ENCODE peak calls at places on chromosomes 6 and 20, in eight cellular contexts. One of them, this sample, is unnamed. For H3K36me3 and H3K4me1, the result is how much of the 10 kb centered on the place peaks cover.

GRCh38 chr6:127606131-127606562 is 29.2 kb downstream of the C6orf58 start:
- DNase-seq in K562: no peak
- DNase-seq in gastrocnemius medialis: no peak
- DNase-seq in thoracic aorta: no peak
- DNase-seq in A673: peak
- DNase-seq in adipocyte: peak
- DNase-seq in PC-9: no peak
- DNase-seq in mucosa of descending colon: no peak
- DNase-seq in this sample: no peak

GRCh38 chr6:1574083-1574761 is 35.5 kb upstream of the FOXC1 start:
- DNase-seq in mucosa of descending colon: no peak
- DNase-seq in thoracic aorta: no peak
- DNase-seq in K562: no peak
- DNase-seq in adipocyte: no peak
- DNase-seq in gastrocnemius medialis: no peak
- DNase-seq in A673: no peak
- DNase-seq in PC-9: no peak
- DNase-seq in this sample: no peak

GRCh38 chr20:4234128-4234527 is 218.8 kb upstream of the RNF24 start:
- DNase-seq in A673: no peak
- DNase-seq in adipocyte: no peak
- DNase-seq in gastrocnemius medialis: no peak
- DNase-seq in thoracic aorta: peak
- DNase-seq in mucosa of descending colon: no peak
- DNase-seq in PC-9: no peak
- DNase-seq in K562: no peak
- DNase-seq in this sample: peak

GRCh38 chr20:31859998-31860380 is 10.3 kb downstream of the DUSP15 start:
- DNase-seq in thoracic aorta: no peak
- DNase-seq in mucosa of descending colon: no peak
- DNase-seq in adipocyte: no peak
- DNase-seq in PC-9: no peak
- DNase-seq in K562: no peak
- DNase-seq in gastrocnemius medialis: no peak
- DNase-seq in A673: no peak
- DNase-seq in this sample: no peak

GRCh38 chr20:29689411-29690225 is 1567.8 kb upstream of the DEFB115 start:
- DNase-seq in thoracic aorta: no peak
- DNase-seq in K562: peak
- DNase-seq in gastrocnemius medialis: no peak
- DNase-seq in adipocyte: no peak
- DNase-seq in A673: peak
- DNase-seq in PC-9: peak
- DNase-seq in mucosa of descending colon: no peak
- DNase-seq in this sample: peak

GRCh38 chr6:12570461-12571030 is 146.0 kb upstream of the PHACTR1 start:
- DNase-seq in PC-9: no peak
- DNase-seq in mucosa of descending colon: no peak
- DNase-seq in thoracic aorta: no peak
- DNase-seq in A673: no peak
- DNase-seq in gastrocnemius medialis: no peak
- DNase-seq in adipocyte: peak
- DNase-seq in K562: no peak
- DNase-seq in this sample: no peak

GRCh38 chr20:19067986-19068385 is 144.5 kb upstream of the SLC24A3 start:
- DNase-seq in A673: no peak
- DNase-seq in gastrocnemius medialis: no peak
- DNase-seq in thoracic aorta: no peak
- DNase-seq in mucosa of descending colon: no peak
- DNase-seq in adipocyte: no peak
- DNase-seq in PC-9: no peak
- DNase-seq in K562: no peak
- DNase-seq in this sample: no peak

GRCh38 chr20:49384437-49385434 is 97.7 kb downstream of the KCNB1 start:
- DNase-seq in gastrocnemius medialis: no peak
- DNase-seq in PC-9: peak
- DNase-seq in mucosa of descending colon: peak
- DNase-seq in K562: peak
- DNase-seq in adipocyte: peak
- DNase-seq in thoracic aorta: peak
- DNase-seq in A673: peak
- DNase-seq in this sample: peak

GRCh38 chr20:10076126-10077080 is 41.6 kb downstream of the ANKEF1 start:
- DNase-seq in K562: no peak
- DNase-seq in mucosa of descending colon: peak
- DNase-seq in A673: no peak
- DNase-seq in adipocyte: no peak
- DNase-seq in thoracic aorta: no peak
- DNase-seq in PC-9: no peak
- DNase-seq in gastrocnemius medialis: no peak
- DNase-seq in this sample: no peak

GRCh38 chr6:17863971-17864754 is 123.3 kb downstream of the KIF13A start:
- DNase-seq in A673: no peak
- DNase-seq in gastrocnemius medialis: no peak
- DNase-seq in thoracic aorta: no peak
- DNase-seq in PC-9: peak
- DNase-seq in mucosa of descending colon: peak
- DNase-seq in K562: no peak
- DNase-seq in adipocyte: peak
- DNase-seq in this sample: no peak

GRCh38 chr20:45944965-45945677 is 10.6 kb downstream of the PCIF1 start:
- DNase-seq in adipocyte: no peak
- DNase-seq in thoracic aorta: no peak
- DNase-seq in A673: no peak
- DNase-seq in PC-9: no peak
- DNase-seq in K562: no peak
- DNase-seq in mucosa of descending colon: no peak
- DNase-seq in gastrocnemius medialis: no peak
- DNase-seq in this sample: no peak

GRCh38 chr6:8057263-8057662 is 6.9 kb downstream of the BLOC1S5 start:
- DNase-seq in adipocyte: peak
- DNase-seq in mucosa of descending colon: no peak
- DNase-seq in gastrocnemius medialis: no peak
- DNase-seq in thoracic aorta: no peak
- DNase-seq in K562: no peak
- DNase-seq in A673: no peak
- DNase-seq in PC-9: no peak
- DNase-seq in this sample: no peak

GRCh38 chr20:36493013-36493800 is 48.1 kb upstream of the MYL9 start:
- DNase-seq in PC-9: no peak
- DNase-seq in mucosa of descending colon: peak
- DNase-seq in thoracic aorta: no peak
- DNase-seq in adipocyte: no peak
- DNase-seq in A673: no peak
- DNase-seq in gastrocnemius medialis: no peak
- DNase-seq in K562: peak
- DNase-seq in this sample: no peak

GRCh38 chr6:26250806-26251075 is 114.3 kb upstream of the BTN3A2 start:
- DNase-seq in gastrocnemius medialis: no peak
- DNase-seq in thoracic aorta: no peak
- DNase-seq in mucosa of descending colon: peak
- DNase-seq in PC-9: no peak
- DNase-seq in K562: no peak
- DNase-seq in A673: no peak
- DNase-seq in adipocyte: peak
- DNase-seq in this sample: peak

GRCh38 chr6:142954844-142955243 is 9.9 kb upstream of the HIVEP2 start:
- DNase-seq in K562: no peak
- DNase-seq in adipocyte: no peak
- DNase-seq in gastrocnemius medialis: no peak
- DNase-seq in mucosa of descending colon: no peak
- DNase-seq in PC-9: no peak
- DNase-seq in thoracic aorta: no peak
- DNase-seq in A673: no peak
- DNase-seq in this sample: no peak

GRCh38 chr6:156848533-156848932 is 71.4 kb downstream of the ARID1B start:
- DNase-seq in thoracic aorta: no peak
- DNase-seq in mucosa of descending colon: no peak
- DNase-seq in A673: peak
- DNase-seq in PC-9: no peak
- DNase-seq in adipocyte: no peak
- DNase-seq in K562: no peak
- DNase-seq in gastrocnemius medialis: no peak
- DNase-seq in this sample: no peak

GRCh38 chr6:148890091-148890490 is 143.3 kb downstream of the UST start:
- DNase-seq in K562: no peak
- DNase-seq in adipocyte: peak
- DNase-seq in A673: no peak
- DNase-seq in mucosa of descending colon: no peak
- DNase-seq in gastrocnemius medialis: no peak
- DNase-seq in thoracic aorta: no peak
- DNase-seq in PC-9: no peak
- DNase-seq in this sample: no peak

GRCh38 chr20:32190608-32191415 is 16.7 kb downstream of the PLAGL2 start:
- DNase-seq in mucosa of descending colon: no peak
- DNase-seq in A673: no peak
- DNase-seq in thoracic aorta: no peak
- DNase-seq in gastrocnemius medialis: no peak
- DNase-seq in K562: no peak
- DNase-seq in adipocyte: no peak
- DNase-seq in PC-9: no peak
- DNase-seq in this sample: peak

GRCh38 chr6:92967352-92967751 is 452.0 kb downstream of the EPHA7 start:
- DNase-seq in thoracic aorta: no peak
- DNase-seq in K562: no peak
- DNase-seq in mucosa of descending colon: no peak
- DNase-seq in gastrocnemius medialis: no peak
- DNase-seq in A673: peak
- DNase-seq in PC-9: no peak
- DNase-seq in adipocyte: no peak
- DNase-seq in this sample: no peak

GRCh38 chr20:14568701-14569100 is 231.3 kb upstream of the FLRT3 start:
- DNase-seq in K562: no peak
- DNase-seq in adipocyte: peak
- DNase-seq in thoracic aorta: no peak
- DNase-seq in A673: no peak
- DNase-seq in gastrocnemius medialis: no peak
- DNase-seq in PC-9: no peak
- DNase-seq in mucosa of descending colon: no peak
- DNase-seq in this sample: no peak

GRCh38 chr6:142702501-142703460 is 242.2 kb downstream of the HIVEP2 start:
- DNase-seq in K562: no peak
- DNase-seq in adipocyte: no peak
- DNase-seq in gastrocnemius medialis: peak
- DNase-seq in PC-9: no peak
- DNase-seq in mucosa of descending colon: peak
- DNase-seq in A673: peak
- DNase-seq in thoracic aorta: no peak
- DNase-seq in this sample: peak

GRCh38 chr20:17612287-17612974 is 42.6 kb downstream of the DSTN start:
- DNase-seq in gastrocnemius medialis: no peak
- DNase-seq in K562: no peak
- DNase-seq in A673: no peak
- DNase-seq in adipocyte: peak
- DNase-seq in PC-9: no peak
- DNase-seq in thoracic aorta: no peak
- DNase-seq in mucosa of descending colon: peak
- DNase-seq in this sample: peak

GRCh38 chr6:31972709-31973350 is 892 bp upstream of the DXO start:
- DNase-seq in adipocyte: peak
- DNase-seq in mucosa of descending colon: no peak
- DNase-seq in K562: peak
- DNase-seq in PC-9: no peak
- DNase-seq in thoracic aorta: no peak
- DNase-seq in A673: no peak
- DNase-seq in gastrocnemius medialis: no peak
- DNase-seq in this sample: no peak

GRCh38 chr20:63290677-63291472 is 2.1 kb upstream of the COL20A1 start:
- DNase-seq in PC-9: peak
- DNase-seq in adipocyte: peak
- DNase-seq in thoracic aorta: no peak
- DNase-seq in gastrocnemius medialis: no peak
- DNase-seq in mucosa of descending colon: peak
- DNase-seq in K562: peak
- DNase-seq in A673: peak
- DNase-seq in this sample: peak

GRCh38 chr20:49610701-49611538 is 43.0 kb upstream of the PTGIS start:
- DNase-seq in PC-9: peak
- DNase-seq in K562: peak
- DNase-seq in thoracic aorta: no peak
- DNase-seq in gastrocnemius medialis: peak
- DNase-seq in A673: peak
- DNase-seq in mucosa of descending colon: peak
- DNase-seq in adipocyte: peak
- DNase-seq in this sample: peak

GRCh38 chr6:43444036-43444435 is 11.3 kb downstream of the DLK2 start:
- DNase-seq in PC-9: no peak
- DNase-seq in gastrocnemius medialis: no peak
- DNase-seq in adipocyte: no peak
- DNase-seq in mucosa of descending colon: no peak
- DNase-seq in A673: no peak
- DNase-seq in K562: no peak
- DNase-seq in thoracic aorta: no peak
- DNase-seq in this sample: no peak
- H3K36me3 ChIP-seq in PC-9: under half
- H3K36me3 ChIP-seq in gastrocnemius medialis: half or more
- H3K36me3 ChIP-seq in adipocyte: half or more
- H3K36me3 ChIP-seq in mucosa of descending colon: under half
- H3K36me3 ChIP-seq in A673: under half
- H3K36me3 ChIP-seq in K562: under half
- H3K36me3 ChIP-seq in thoracic aorta: half or more
- H3K36me3 ChIP-seq in this sample: under half

GRCh38 chr6:2852514-2852855 is 10.8 kb upstream of the SERPINB1 start:
- DNase-seq in thoracic aorta: no peak
- DNase-seq in adipocyte: no peak
- DNase-seq in K562: no peak
- DNase-seq in gastrocnemius medialis: no peak
- DNase-seq in PC-9: no peak
- DNase-seq in A673: no peak
- DNase-seq in mucosa of descending colon: no peak
- DNase-seq in this sample: no peak
- H3K4me1 ChIP-seq in thoracic aorta: under half
- H3K4me1 ChIP-seq in adipocyte: under half
- H3K4me1 ChIP-seq in K562: under half
- H3K4me1 ChIP-seq in gastrocnemius medialis: under half
- H3K4me1 ChIP-seq in PC-9: under half
- H3K4me1 ChIP-seq in A673: under half
- H3K4me1 ChIP-seq in mucosa of descending colon: under half
- H3K4me1 ChIP-seq in this sample: under half

DNA sequence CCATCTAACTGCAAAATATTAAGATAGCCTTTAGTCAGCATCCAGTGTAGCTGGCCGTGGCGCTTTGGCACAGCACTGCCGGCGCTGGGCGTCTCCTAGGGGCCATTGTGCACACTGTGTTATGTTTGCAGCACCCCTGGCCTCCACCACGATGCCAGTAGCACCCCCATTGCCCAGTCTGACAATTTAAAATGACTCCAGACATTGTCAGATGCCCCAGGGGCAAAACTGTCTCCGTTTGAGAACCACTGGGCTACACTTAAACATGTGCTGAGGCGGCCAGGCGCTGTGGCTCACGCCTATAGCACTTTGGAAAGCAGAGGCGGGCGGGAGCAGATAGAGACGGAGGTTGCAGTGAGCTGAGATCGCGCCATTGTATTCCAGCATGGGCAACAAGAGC is 6.0 kb upstream of the MTG2 start:
- DNase-seq in mucosa of descending colon: no peak
- DNase-seq in K562: no peak
- DNase-seq in gastrocnemius medialis: no peak
- DNase-seq in A673: no peak
- DNase-seq in PC-9: no peak
- DNase-seq in adipocyte: no peak
- DNase-seq in thoracic aorta: no peak
- DNase-seq in this sample: no peak
- H3K36me3 ChIP-seq in mucosa of descending colon: under half
- H3K36me3 ChIP-seq in K562: half or more
- H3K36me3 ChIP-seq in gastrocnemius medialis: under half
- H3K36me3 ChIP-seq in A673: under half
- H3K36me3 ChIP-seq in PC-9: under half
- H3K36me3 ChIP-seq in adipocyte: under half
- H3K36me3 ChIP-seq in thoracic aorta: under half
- H3K36me3 ChIP-seq in this sample: under half

GRCh38 chr20:38167851-38168760 is 3.0 kb upstream of the TGM2 start:
- DNase-seq in PC-9: peak
- DNase-seq in mucosa of descending colon: no peak
- DNase-seq in gastrocnemius medialis: no peak
- DNase-seq in A673: no peak
- DNase-seq in K562: no peak
- DNase-seq in thoracic aorta: peak
- DNase-seq in adipocyte: peak
- DNase-seq in this sample: no peak
- H3K4me1 ChIP-seq in PC-9: half or more
- H3K4me1 ChIP-seq in mucosa of descending colon: under half
- H3K4me1 ChIP-seq in gastrocnemius medialis: under half
- H3K4me1 ChIP-seq in A673: under half
- H3K4me1 ChIP-seq in K562: under half
- H3K4me1 ChIP-seq in thoracic aorta: half or more
- H3K4me1 ChIP-seq in adipocyte: under half
- H3K4me1 ChIP-seq in this sample: under half